ENCODE peak calls at places on chromosomes 4 and X, in six cellular contexts. N is neuronal stem cell, T is H1, H is H9, C is mesendoderm, A is IMR-90. V is an unnamed sample.

GRCh38 chr4:123104275-123104674 is 181.9 kb upstream of the NUDT6 start:
- DNase-seq in T (no peak), C (no peak), H (no peak), N (no peak), A (peak), V (no peak)

GRCh38 chr4:128385199-128385598 is 97.6 kb upstream of the PGRMC2 start:
- DNase-seq in C (peak), T (no peak), N (no peak), A (no peak), H (no peak), V (no peak)

GRCh38 chrX:50157545-50158125 is 43.2 kb downstream of the AKAP4 start:
- DNase-seq in H (no peak), A (no peak), T (no peak), C (no peak), N (no peak), V (peak)

GRCh38 chr4:108030332-108030731 is 40.6 kb downstream of the HADH start:
- DNase-seq in C (peak), N (peak), H (peak), A (peak), T (peak), V (peak)

GRCh38 chr4:54213812-54214211 is 15.3 kb upstream of the PDGFRA start:
- DNase-seq in C (no peak), N (no peak), H (no peak), T (no peak), A (no peak), V (no peak)

GRCh38 chr4:46372878-46373277 is 17.1 kb downstream of the GABRA2 start:
- DNase-seq in T (no peak), C (no peak), H (no peak), N (no peak), A (no peak), V (peak)

GRCh38 chrX:65644621-65645287 is 22.7 kb upstream of the MSN start:
- DNase-seq in N (no peak), T (no peak), C (peak), H (peak), A (peak), V (peak)

GRCh38 chr4:125382995-125383394 is 68.2 kb downstream of the FAT4 start:
- DNase-seq in N (no peak), A (no peak), T (no peak), H (no peak), C (no peak), V (no peak)

GRCh38 chr4:3200423-3201090 is 48.4 kb upstream of the MSANTD1 start:
- DNase-seq in H (no peak), A (no peak), N (no peak), T (no peak), C (no peak), V (no peak)

GRCh38 chr4:78482281-78482680 is 69.3 kb upstream of the ANXA3 start:
- DNase-seq in N (no peak), H (no peak), C (no peak), A (no peak), T (no peak), V (no peak)

GRCh38 chrX:67718926-67719325 is 175.1 kb downstream of the AR start:
- DNase-seq in N (no peak), C (no peak), T (no peak), A (no peak), H (no peak), V (no peak)

GRCh38 chr4:53906786-53907185 is 157.6 kb downstream of the CHIC2 start:
- DNase-seq in A (peak), C (no peak), N (no peak), T (no peak), H (no peak), V (no peak)

GRCh38 chr4:125322363-125322730 is 7.6 kb downstream of the FAT4 start:
- DNase-seq in H (no peak), A (peak), C (no peak), T (no peak), N (no peak), V (no peak)

GRCh38 chrX:33339219-33339618 is 127.9 kb upstream of the DMD start:
- DNase-seq in A (peak), C (peak), T (no peak), N (no peak), H (peak), V (no peak)

GRCh38 chrX:103155201-103155600 is 59.7 kb upstream of the BEX4 start:
- DNase-seq in T (no peak), C (no peak), A (peak), N (no peak), H (no peak), V (peak)

GRCh38 chr4:81407726-81408125 is 64.0 kb downstream of the RASGEF1B start:
- DNase-seq in C (no peak), T (no peak), H (no peak), N (no peak), A (no peak), V (no peak)

GRCh38 chrX:56802921-56803848 is 74.1 kb downstream of the NBDY start:
- DNase-seq in C (peak), A (peak), N (peak), H (peak), T (peak), V (peak)

GRCh38 chr4:113744667-113745241 is 16.8 kb downstream of the CAMK2D start:
- DNase-seq in N (no peak), A (no peak), H (no peak), T (no peak), C (peak), V (no peak)
- H2BK120ac ChIP-seq in N (no peak), A (no peak), H (no peak), T (no peak), C (no peak), V (no peak)

GRCh38 chr4:146255874-146256273 is 41.5 kb downstream of the REELD1 start:
- DNase-seq in H (no peak), C (peak), T (no peak), N (no peak), A (peak), V (peak)

GRCh38 chr4:146255463-146255862 is 41.1 kb downstream of the REELD1 start:
- DNase-seq in C (no peak), A (peak), N (no peak), H (no peak), T (no peak), V (peak)

GRCh38 chr4:146256328-146256727 is 42.0 kb downstream of the REELD1 start:
- DNase-seq in N (no peak), A (no peak), H (no peak), T (no peak), C (no peak), V (no peak)

GRCh38 chr4:146260521-146260920 is 46.2 kb downstream of the REELD1 start:
- DNase-seq in C (no peak), N (no peak), T (no peak), A (no peak), H (no peak), V (no peak)

DNA sequence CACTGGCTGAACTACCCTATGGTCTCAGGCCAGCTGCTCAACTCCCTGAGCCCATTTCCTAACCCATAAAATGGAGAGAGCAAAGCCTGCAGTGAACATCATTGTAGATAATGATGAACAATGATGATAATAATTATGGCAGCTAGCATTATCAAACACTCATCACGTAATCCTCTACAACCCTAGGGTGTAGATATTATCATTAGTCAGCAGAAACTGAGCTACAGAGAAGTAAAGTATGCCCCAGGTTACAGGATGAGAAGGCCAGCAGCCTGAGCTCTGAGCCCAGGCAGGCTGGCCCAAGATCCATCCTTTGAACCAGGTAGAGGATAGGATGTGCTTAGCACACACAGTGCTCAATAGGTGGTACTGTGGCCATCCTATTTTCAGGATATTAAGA is 43.2 kb downstream of the REELD1 start:
- DNase-seq in A (no peak), C (no peak), N (no peak), T (no peak), H (no peak), V (no peak)
- H3K4ac ChIP-seq in A (peak), C (no peak), N (no peak), T (no peak), H (no peak), V (no peak)

GRCh38 chr4:168743576-168743975 is 246.7 kb downstream of the PALLD start:
- DNase-seq in C (no peak), T (no peak), N (no peak), A (peak), H (no peak), V (peak)
- H2BK120ac ChIP-seq in C (no peak), T (no peak), N (no peak), A (no peak), H (no peak), V (no peak)

DNA sequence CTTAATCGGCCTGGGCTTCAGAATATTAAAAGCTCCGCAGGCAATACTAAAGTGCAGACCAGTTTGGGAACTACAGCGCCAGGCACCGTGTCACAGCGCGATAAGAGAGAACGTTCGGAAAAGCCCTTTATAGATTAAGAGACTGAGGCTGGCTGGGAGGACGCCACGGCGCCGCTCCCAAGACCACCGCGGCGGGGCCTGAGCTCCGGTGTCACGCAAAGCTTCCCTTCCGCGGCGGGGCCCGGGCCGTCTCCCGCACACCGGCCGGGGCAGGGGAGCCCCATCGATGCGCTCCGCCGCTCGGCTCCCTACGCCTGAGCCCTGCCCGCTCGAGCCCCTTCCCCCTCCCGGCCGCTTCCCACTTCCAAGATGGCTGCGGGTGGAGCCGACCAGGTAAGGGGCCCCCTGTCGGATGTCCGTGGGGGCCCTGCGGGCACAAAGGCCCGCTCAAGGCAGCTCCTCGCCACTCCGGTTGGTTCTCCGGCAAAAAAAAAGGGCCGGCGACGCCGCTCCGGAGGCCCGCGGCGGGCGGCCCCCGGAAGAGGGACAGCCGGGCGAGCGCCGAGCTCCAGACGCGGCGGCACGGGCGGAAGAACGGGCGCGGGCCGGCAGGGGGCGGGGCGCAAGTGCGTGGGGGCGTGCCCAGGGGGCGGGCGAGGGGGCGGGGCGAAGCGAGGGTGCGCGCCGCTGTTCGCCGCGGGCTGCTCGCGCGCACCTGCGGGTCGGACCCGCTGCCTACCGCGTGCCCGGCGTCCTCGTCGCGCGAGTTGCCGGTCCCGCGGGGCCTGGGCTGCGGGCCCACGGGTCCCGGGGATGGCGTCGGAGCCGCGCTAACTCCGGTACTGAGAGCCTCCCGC is at the start of gene TBC1D14:
- DNase-seq in T (no peak), H (peak), N (peak), A (peak), C (peak), V (peak)
- H3K4ac ChIP-seq in T (peak), H (no peak), N (no peak), A (peak), C (peak), V (peak)

GRCh38 chr4:109703664-109704351 is 563 bp upstream of the CASP6 start:
- DNase-seq in T (no peak), H (no peak), N (no peak), A (no peak), C (no peak), V (peak)
- H2BK120ac ChIP-seq in T (no peak), H (no peak), N (peak), A (peak), C (no peak), V (no peak)

GRCh38 chrX:101617211-101618191 is at the start of gene ARMCX6:
- DNase-seq in T (no peak), H (peak), N (peak), A (peak), C (peak), V (peak)
- H3K4ac ChIP-seq in T (no peak), H (no peak), N (no peak), A (peak), C (peak), V (peak)

V was measured in mesenchymal stem cell.